ENCODE peak calls at places on chromosomes 1 and 21, in seven cellular contexts. One of them, this sample, is unnamed.

GRCh38 chr1:226688056-226688748 is 50.9 kb downstream of the ITPKB start:
- DNase-seq in Caco-2: no peak
- DNase-seq in mammary epithelial cell: no peak
- DNase-seq in heart left ventricle: no peak
- DNase-seq in CD8-positive, alpha-beta T cell: no peak
- DNase-seq in astrocyte: no peak
- DNase-seq in left ventricle myocardium inferior: no peak
- DNase-seq in this sample: no peak

GRCh38 chr1:203217139-203217621 is 12.3 kb downstream of the CHIT1 start:
- DNase-seq in Caco-2: peak; percentile 64
- DNase-seq in mammary epithelial cell: no peak
- DNase-seq in heart left ventricle: no peak
- DNase-seq in CD8-positive, alpha-beta T cell: no peak
- DNase-seq in astrocyte: no peak
- DNase-seq in left ventricle myocardium inferior: no peak
- DNase-seq in this sample: no peak

GRCh38 chr1:61343623-61344257 is 261.4 kb downstream of the NFIA start:
- DNase-seq in Caco-2: no peak
- DNase-seq in mammary epithelial cell: no peak
- DNase-seq in heart left ventricle: no peak
- DNase-seq in CD8-positive, alpha-beta T cell: no peak
- DNase-seq in astrocyte: no peak
- DNase-seq in left ventricle myocardium inferior: no peak
- DNase-seq in this sample: no peak

GRCh38 chr1:43438006-43438405 is 15.7 kb downstream of the HYI start:
- DNase-seq in Caco-2: no peak
- DNase-seq in mammary epithelial cell: no peak
- DNase-seq in heart left ventricle: no peak
- DNase-seq in CD8-positive, alpha-beta T cell: no peak
- DNase-seq in astrocyte: no peak
- DNase-seq in left ventricle myocardium inferior: no peak
- DNase-seq in this sample: no peak

GRCh38 chr1:42758641-42759040 is 8.2 kb downstream of the P3H1 start:
- DNase-seq in Caco-2: no peak
- DNase-seq in mammary epithelial cell: no peak
- DNase-seq in heart left ventricle: no peak
- DNase-seq in CD8-positive, alpha-beta T cell: no peak
- DNase-seq in astrocyte: no peak
- DNase-seq in left ventricle myocardium inferior: no peak
- DNase-seq in this sample: no peak

GRCh38 chr1:172746091-172746949 is 87.4 kb downstream of the FASLG start:
- DNase-seq in Caco-2: no peak
- DNase-seq in mammary epithelial cell: peak; percentile 99
- DNase-seq in heart left ventricle: no peak
- DNase-seq in CD8-positive, alpha-beta T cell: peak; percentile 31
- DNase-seq in astrocyte: peak; percentile 100
- DNase-seq in left ventricle myocardium inferior: no peak
- DNase-seq in this sample: peak; percentile 99

GRCh38 chr1:93678966-93679480 is 2.6 kb downstream of the BCAR3 start:
- DNase-seq in Caco-2: no peak
- DNase-seq in mammary epithelial cell: no peak
- DNase-seq in heart left ventricle: no peak
- DNase-seq in CD8-positive, alpha-beta T cell: no peak
- DNase-seq in astrocyte: no peak
- DNase-seq in left ventricle myocardium inferior: no peak
- DNase-seq in this sample: no peak

GRCh38 chr1:44489481-44489880 is 84.4 kb downstream of the RNF220 start:
- DNase-seq in Caco-2: no peak
- DNase-seq in mammary epithelial cell: no peak
- DNase-seq in heart left ventricle: no peak
- DNase-seq in CD8-positive, alpha-beta T cell: no peak
- DNase-seq in astrocyte: peak; percentile 64
- DNase-seq in left ventricle myocardium inferior: no peak
- DNase-seq in this sample: no peak

GRCh38 chr1:24702511-24703293 is 42.5 kb upstream of the CLIC4 start:
- DNase-seq in Caco-2: no peak
- DNase-seq in mammary epithelial cell: peak; percentile 66
- DNase-seq in heart left ventricle: peak; percentile 43
- DNase-seq in CD8-positive, alpha-beta T cell: no peak
- DNase-seq in astrocyte: peak; percentile 93
- DNase-seq in left ventricle myocardium inferior: no peak
- DNase-seq in this sample: no peak

GRCh38 chr21:28444131-28444530 is 548.5 kb downstream of the LTN1 start:
- DNase-seq in Caco-2: no peak
- DNase-seq in mammary epithelial cell: no peak
- DNase-seq in heart left ventricle: no peak
- DNase-seq in CD8-positive, alpha-beta T cell: no peak
- DNase-seq in astrocyte: no peak
- DNase-seq in left ventricle myocardium inferior: no peak
- DNase-seq in this sample: no peak

GRCh38 chr1:177659259-177659658 is 310.6 kb downstream of the SEC16B start:
- DNase-seq in Caco-2: no peak
- DNase-seq in mammary epithelial cell: no peak
- DNase-seq in heart left ventricle: no peak
- DNase-seq in CD8-positive, alpha-beta T cell: no peak
- DNase-seq in astrocyte: no peak
- DNase-seq in left ventricle myocardium inferior: no peak
- DNase-seq in this sample: no peak

GRCh38 chr1:226422478-226422877 is 14.6 kb upstream of the PARP1 start:
- DNase-seq in Caco-2: no peak
- DNase-seq in mammary epithelial cell: no peak
- DNase-seq in heart left ventricle: no peak
- DNase-seq in CD8-positive, alpha-beta T cell: no peak
- DNase-seq in astrocyte: no peak
- DNase-seq in left ventricle myocardium inferior: no peak
- DNase-seq in this sample: no peak

GRCh38 chr1:63054184-63054583 is 268.2 kb upstream of the FOXD3 start:
- DNase-seq in Caco-2: no peak
- DNase-seq in mammary epithelial cell: no peak
- DNase-seq in heart left ventricle: no peak
- DNase-seq in CD8-positive, alpha-beta T cell: no peak
- DNase-seq in astrocyte: no peak
- DNase-seq in left ventricle myocardium inferior: no peak
- DNase-seq in this sample: no peak

GRCh38 chr1:12112711-12113161 is 49.6 kb downstream of the TNFRSF8 start:
- DNase-seq in Caco-2: no peak
- DNase-seq in mammary epithelial cell: peak; percentile 73
- DNase-seq in heart left ventricle: no peak
- DNase-seq in CD8-positive, alpha-beta T cell: no peak
- DNase-seq in astrocyte: peak; percentile 56
- DNase-seq in left ventricle myocardium inferior: no peak
- DNase-seq in this sample: no peak

GRCh38 chr1:8473121-8473891 is 155.4 kb downstream of the SLC45A1 start:
- DNase-seq in Caco-2: no peak
- DNase-seq in mammary epithelial cell: no peak
- DNase-seq in heart left ventricle: no peak
- DNase-seq in CD8-positive, alpha-beta T cell: no peak
- DNase-seq in astrocyte: no peak
- DNase-seq in left ventricle myocardium inferior: no peak
- DNase-seq in this sample: no peak

GRCh38 chr1:224333309-224333926 is 3.4 kb upstream of the NVL start:
- DNase-seq in Caco-2: no peak
- DNase-seq in mammary epithelial cell: peak; percentile 60
- DNase-seq in heart left ventricle: no peak
- DNase-seq in CD8-positive, alpha-beta T cell: peak; percentile 22
- DNase-seq in astrocyte: no peak
- DNase-seq in left ventricle myocardium inferior: no peak
- DNase-seq in this sample: no peak

GRCh38 chr1:205335692-205336091 is 14.1 kb upstream of the NUAK2 start:
- DNase-seq in Caco-2: peak; percentile 79
- DNase-seq in mammary epithelial cell: peak; percentile 66
- DNase-seq in heart left ventricle: peak; percentile 74
- DNase-seq in CD8-positive, alpha-beta T cell: peak; percentile 82
- DNase-seq in astrocyte: peak; percentile 37
- DNase-seq in left ventricle myocardium inferior: peak; percentile 63
- DNase-seq in this sample: peak; percentile 50

GRCh38 chr21:26804895-26805609 is 40.2 kb downstream of the ADAMTS1 start:
- DNase-seq in Caco-2: no peak
- DNase-seq in mammary epithelial cell: no peak
- DNase-seq in heart left ventricle: no peak
- DNase-seq in CD8-positive, alpha-beta T cell: no peak
- DNase-seq in astrocyte: peak; percentile 22
- DNase-seq in left ventricle myocardium inferior: no peak
- DNase-seq in this sample: no peak

GRCh38 chr1:201945157-201945556 is 1.2 kb downstream of the LMOD1 start:
- DNase-seq in Caco-2: no peak
- DNase-seq in mammary epithelial cell: no peak
- DNase-seq in heart left ventricle: no peak
- DNase-seq in CD8-positive, alpha-beta T cell: no peak
- DNase-seq in astrocyte: no peak
- DNase-seq in left ventricle myocardium inferior: no peak
- DNase-seq in this sample: no peak

GRCh38 chr1:97252076-97252475 is 530.5 kb downstream of the PTBP2 start:
- DNase-seq in Caco-2: no peak
- DNase-seq in mammary epithelial cell: peak; percentile 58
- DNase-seq in heart left ventricle: no peak
- DNase-seq in CD8-positive, alpha-beta T cell: no peak
- DNase-seq in astrocyte: peak; percentile 70
- DNase-seq in left ventricle myocardium inferior: no peak
- DNase-seq in this sample: no peak

GRCh38 chr1:9687876-9688582 is 36.5 kb downstream of the PIK3CD start:
- DNase-seq in Caco-2: no peak
- DNase-seq in mammary epithelial cell: peak; percentile 34
- DNase-seq in heart left ventricle: no peak
- DNase-seq in CD8-positive, alpha-beta T cell: no peak
- DNase-seq in astrocyte: no peak
- DNase-seq in left ventricle myocardium inferior: no peak
- DNase-seq in this sample: no peak

GRCh38 chr1:39110882-39111281 is 84.7 kb downstream of the NDUFS5 start:
- DNase-seq in Caco-2: no peak
- DNase-seq in mammary epithelial cell: peak; percentile 64
- DNase-seq in heart left ventricle: no peak
- DNase-seq in CD8-positive, alpha-beta T cell: no peak
- DNase-seq in astrocyte: peak; percentile 81
- DNase-seq in left ventricle myocardium inferior: no peak
- DNase-seq in this sample: no peak

GRCh38 chr21:44533121-44533890 is 6.7 kb downstream of the KRTAP10-1 start:
- DNase-seq in Caco-2: peak; percentile 28
- DNase-seq in mammary epithelial cell: no peak
- DNase-seq in heart left ventricle: no peak
- DNase-seq in CD8-positive, alpha-beta T cell: no peak
- DNase-seq in astrocyte: no peak
- DNase-seq in left ventricle myocardium inferior: no peak
- DNase-seq in this sample: no peak

GRCh38 chr21:17416139-17416538 is 96.7 kb upstream of the CXADR start:
- DNase-seq in Caco-2: no peak
- DNase-seq in mammary epithelial cell: no peak
- DNase-seq in heart left ventricle: no peak
- DNase-seq in CD8-positive, alpha-beta T cell: no peak
- DNase-seq in astrocyte: peak; percentile 56
- DNase-seq in left ventricle myocardium inferior: no peak
- DNase-seq in this sample: no peak

GRCh38 chr21:34519013-34519412 is 7.0 kb upstream of the KCNE1 start:
- DNase-seq in Caco-2: no peak
- DNase-seq in mammary epithelial cell: no peak
- DNase-seq in heart left ventricle: no peak
- DNase-seq in CD8-positive, alpha-beta T cell: no peak
- DNase-seq in astrocyte: no peak
- DNase-seq in left ventricle myocardium inferior: no peak
- DNase-seq in this sample: no peak

GRCh38 chr1:160708821-160709220 is 2.8 kb downstream of the CD48 start:
- DNase-seq in Caco-2: no peak
- DNase-seq in mammary epithelial cell: no peak
- DNase-seq in heart left ventricle: no peak
- DNase-seq in CD8-positive, alpha-beta T cell: peak; percentile 42
- DNase-seq in astrocyte: no peak
- DNase-seq in left ventricle myocardium inferior: no peak
- DNase-seq in this sample: no peak

GRCh38 chr1:16155537-16156410 is at the start of gene EPHA2:
- DNase-seq in Caco-2: peak; percentile 96
- DNase-seq in mammary epithelial cell: peak; percentile 91
- DNase-seq in heart left ventricle: peak; percentile 90
- DNase-seq in CD8-positive, alpha-beta T cell: no peak
- DNase-seq in astrocyte: peak; percentile 86
- DNase-seq in left ventricle myocardium inferior: peak; percentile 91
- DNase-seq in this sample: no peak

DNA sequence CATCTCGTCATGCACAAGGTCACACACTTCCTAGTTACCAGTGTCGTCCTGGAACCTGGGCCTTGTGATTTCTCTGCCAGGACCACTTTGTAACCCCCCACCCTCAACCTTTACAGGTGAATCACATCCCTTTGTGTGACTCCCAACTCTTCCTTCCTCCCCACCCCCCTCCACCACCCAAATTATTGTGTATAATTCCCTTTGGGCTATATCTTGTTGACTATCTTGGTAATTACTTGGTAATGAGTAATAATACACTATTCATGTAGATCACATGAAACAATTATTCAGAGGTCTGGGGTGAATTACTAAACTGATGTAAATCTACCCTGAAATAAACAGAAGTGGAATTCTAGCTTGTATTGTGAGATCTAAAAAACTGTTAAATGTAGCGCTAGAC is 1.7 kb downstream of the KCNK1 start:
- DNase-seq in Caco-2: no peak
- DNase-seq in mammary epithelial cell: peak; percentile 46
- DNase-seq in heart left ventricle: no peak
- DNase-seq in CD8-positive, alpha-beta T cell: no peak
- DNase-seq in astrocyte: no peak
- DNase-seq in left ventricle myocardium inferior: no peak
- DNase-seq in this sample: no peak
- H3K27me3 ChIP-seq in Caco-2: peaks cover 2% of the 10 kb centered on the region
- H3K27me3 ChIP-seq in mammary epithelial cell: no peaks in the 10 kb centered on the region
- H3K27me3 ChIP-seq in heart left ventricle: peaks cover 13% of the 10 kb centered on the region
- H3K27me3 ChIP-seq in CD8-positive, alpha-beta T cell: peaks cover 8% of the 10 kb centered on the region
- H3K27me3 ChIP-seq in astrocyte: peaks cover 8% of the 10 kb centered on the region
- H3K27me3 ChIP-seq in left ventricle myocardium inferior: peaks cover 45% of the 10 kb centered on the region
- H3K27me3 ChIP-seq in this sample: no peaks in the 10 kb centered on the region

GRCh38 chr1:193524616-193525015 is 338.2 kb upstream of the B3GALT2 start:
- DNase-seq in Caco-2: no peak
- DNase-seq in mammary epithelial cell: no peak
- DNase-seq in heart left ventricle: no peak
- DNase-seq in CD8-positive, alpha-beta T cell: no peak
- DNase-seq in astrocyte: no peak
- DNase-seq in left ventricle myocardium inferior: no peak
- DNase-seq in this sample: no peak
- TF ChIP-seq CTCF in Caco-2: no peak
- TF ChIP-seq CTCF in mammary epithelial cell: no peak
- TF ChIP-seq CTCF in heart left ventricle: no peak
- TF ChIP-seq CTCF in CD8-positive, alpha-beta T cell: no peak
- TF ChIP-seq CTCF in astrocyte: no peak
- TF ChIP-seq CTCF in left ventricle myocardium inferior: no peak
- TF ChIP-seq CTCF in this sample: no peak

GRCh38 chr1:21823206-21823979 is 11.3 kb downstream of the LDLRAD2 start:
- DNase-seq in Caco-2: no peak
- DNase-seq in mammary epithelial cell: no peak
- DNase-seq in heart left ventricle: no peak
- DNase-seq in CD8-positive, alpha-beta T cell: no peak
- DNase-seq in astrocyte: no peak
- DNase-seq in left ventricle myocardium inferior: no peak
- DNase-seq in this sample: no peak
- H3K4me3 ChIP-seq in Caco-2: no peak overlapping the region
- H3K4me3 ChIP-seq in mammary epithelial cell: no peak overlapping the region
- H3K4me3 ChIP-seq in heart left ventricle: no peak overlapping the region
- H3K4me3 ChIP-seq in CD8-positive, alpha-beta T cell: no peak overlapping the region
- H3K4me3 ChIP-seq in astrocyte: no peak overlapping the region
- H3K4me3 ChIP-seq in left ventricle myocardium inferior: no peak overlapping the region
- H3K4me3 ChIP-seq in this sample: no peak overlapping the region

DNA sequence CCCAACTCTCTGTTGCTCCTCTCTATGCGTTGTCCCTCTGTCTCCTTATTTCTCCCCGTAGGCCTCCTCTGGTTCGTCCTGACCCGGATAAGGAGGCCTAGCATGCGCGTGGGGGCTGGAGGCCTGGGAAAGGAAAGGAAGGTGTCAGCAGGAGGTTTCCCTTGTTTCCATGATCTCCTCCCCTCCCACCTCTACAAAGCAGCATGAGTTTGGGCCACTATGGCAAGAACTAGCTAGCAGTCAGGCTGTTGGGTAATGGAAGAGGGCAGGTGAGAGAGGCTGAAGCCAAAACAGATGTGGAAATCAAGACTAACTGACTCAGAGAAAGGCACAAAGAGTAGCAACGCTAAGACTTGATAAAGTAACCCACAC is 687 bp upstream of the SEMA6C start:
- DNase-seq in Caco-2: no peak
- DNase-seq in mammary epithelial cell: peak; percentile 48
- DNase-seq in heart left ventricle: no peak
- DNase-seq in CD8-positive, alpha-beta T cell: no peak
- DNase-seq in astrocyte: no peak
- DNase-seq in left ventricle myocardium inferior: no peak
- DNase-seq in this sample: no peak
- H3K27me3 ChIP-seq in Caco-2: no peaks in the 10 kb centered on the region
- H3K27me3 ChIP-seq in mammary epithelial cell: no peaks in the 10 kb centered on the region
- H3K27me3 ChIP-seq in heart left ventricle: no peaks in the 10 kb centered on the region
- H3K27me3 ChIP-seq in CD8-positive, alpha-beta T cell: no peaks in the 10 kb centered on the region
- H3K27me3 ChIP-seq in astrocyte: peaks cover 2% of the 10 kb centered on the region
- H3K27me3 ChIP-seq in left ventricle myocardium inferior: no peaks in the 10 kb centered on the region
- H3K27me3 ChIP-seq in this sample: peaks cover 3% of the 10 kb centered on the region

This sample was measured in kidney epithelial cell.